ENCODE peak calls at places on chromosomes 4 and X, in four cellular contexts. T, E, R and K are unnamed samples.

GRCh38 chr4:123415977-123416376 is 19.4 kb downstream of the SPRY1 start:
- DNase-seq in E (no peak), T (no peak), R (peak; percentile 41), K (peak; percentile 82)

GRCh38 chr4:106238819-106239420 is 77.1 kb downstream of the TBCK start:
- DNase-seq in T (peak; percentile 21), R (peak; percentile 47), E (peak; percentile 27), K (peak; percentile 61)

GRCh38 chrX:856901-857300 is 226.3 kb downstream of the SHOX start:
- DNase-seq in E (no peak), R (no peak), T (no peak), K (no peak)

GRCh38 chr4:125382995-125383394 is 68.2 kb downstream of the FAT4 start:
- DNase-seq in R (no peak), E (no peak), T (no peak), K (no peak)

GRCh38 chr4:85498068-85498733 is 23.3 kb downstream of the ARHGAP24 start:
- DNase-seq in E (no peak), R (no peak), T (no peak), K (no peak)

GRCh38 chr4:181301735-181302380 is 941.3 kb upstream of the TENM3 start:
- DNase-seq in E (peak; percentile 41), R (peak; percentile 9), T (no peak), K (peak; percentile 32)

GRCh38 chr4:33930497-33930896 is 2313.8 kb downstream of the ARAP2 start:
- DNase-seq in E (no peak), T (no peak), R (no peak), K (no peak)

GRCh38 chr4:155569960-155570515 is 96.6 kb upstream of the GUCY1A1 start:
- DNase-seq in E (no peak), R (no peak), T (no peak), K (no peak)

GRCh38 chr4:151004222-151004621 is 10.9 kb downstream of the LRBA start:
- DNase-seq in E (peak; percentile 12), T (no peak), R (no peak), K (no peak)

GRCh38 chrX:49627030-49627777 is 28.4 kb downstream of the GAGE1 start:
- DNase-seq in T (peak; percentile 52), E (peak; percentile 51), R (peak; percentile 68), K (peak; percentile 6)

GRCh38 chrX:104324871-104325585 is 70.3 kb upstream of the ESX1 start:
- DNase-seq in T (no peak), E (no peak), R (no peak), K (no peak)

GRCh38 chrX:104254442-104255115 is at the start of gene ESX1:
- DNase-seq in T (no peak), R (no peak), E (no peak), K (no peak)

GRCh38 chr4:40731792-40732245 is 17.9 kb upstream of the NSUN7 start:
- DNase-seq in R (no peak), T (peak; percentile 28), E (no peak), K (peak; percentile 28)

GRCh38 chr4:76447326-76447954 is 12.4 kb downstream of the SHROOM3 start:
- DNase-seq in R (no peak), T (no peak), E (no peak), K (no peak)

GRCh38 chr4:72311291-72311690 is 257.7 kb downstream of the ADAMTS3 start:
- DNase-seq in T (no peak), R (no peak), E (no peak), K (no peak)

GRCh38 chr4:145760961-145761929 is 81.3 kb downstream of the C4orf51 start:
- DNase-seq in E (no peak), T (no peak), R (no peak), K (no peak)

GRCh38 chrX:30308263-30309138 is 689 bp downstream of the NR0B1 start:
- DNase-seq in E (no peak), R (no peak), T (peak; percentile 26), K (no peak)

GRCh38 chr4:165439981-165440380 is 61.2 kb downstream of the CPE start:
- DNase-seq in T (no peak), E (no peak), R (no peak), K (no peak)

GRCh38 chr4:9703391-9703790 is 78.0 kb upstream of the DRD5 start:
- DNase-seq in R (peak; percentile 53), T (peak; percentile 58), E (peak; percentile 52), K (peak; percentile 35)

GRCh38 chr4:7165874-7166201 is 26.5 kb upstream of the SORCS2 start:
- DNase-seq in T (no peak), R (no peak), E (no peak), K (no peak)

GRCh38 chrX:94545722-94546121 is 871.7 kb downstream of the FAM133A start:
- DNase-seq in T (no peak), R (no peak), E (no peak), K (no peak)

GRCh38 chrX:56792270-56793111 is 63.4 kb downstream of the NBDY start:
- DNase-seq in E (no peak), R (no peak), T (no peak), K (no peak)

GRCh38 chr4:53905935-53906377 is 158.4 kb downstream of the CHIC2 start:
- DNase-seq in T (peak; percentile 41), R (no peak), E (no peak), K (peak; percentile 36)

GRCh38 chr4:186657766-186658165 is 65.9 kb downstream of the FAT1 start:
- DNase-seq in E (peak; percentile 35), R (no peak), T (no peak), K (peak; percentile 48)

GRCh38 chr4:128597515-128597914 is 212.0 kb upstream of the JADE1 start:
- DNase-seq in E (no peak), T (no peak), R (no peak), K (no peak)

GRCh38 chr4:15153662-15154061 is 151.4 kb downstream of the CPEB2 start:
- DNase-seq in R (peak; percentile 78), T (no peak), E (no peak), K (no peak)

GRCh38 chr4:20319785-20320184 is 68.1 kb downstream of the SLIT2 start:
- DNase-seq in E (no peak), R (no peak), T (no peak), K (no peak)

GRCh38 chrX:112941209-112941788 is 100.7 kb upstream of the AMOT start:
- DNase-seq in E (no peak), R (no peak), T (peak; percentile 3), K (no peak)

GRCh38 chr4:19987746-19988145 is 264.0 kb upstream of the SLIT2 start:
- DNase-seq in E (no peak), T (no peak), R (no peak), K (no peak)

GRCh38 chr4:100149190-100149589 is 41.1 kb downstream of the DDIT4L start:
- DNase-seq in E (no peak), R (no peak), T (no peak), K (no peak)

GRCh38 chr4:66688674-66689073 is 856.6 kb downstream of the CENPC start:
- DNase-seq in R (no peak), T (peak; percentile 2), E (no peak), K (no peak)

GRCh38 chr4:6689506-6689960 is 4.1 kb upstream of the S100P start:
- DNase-seq in T (no peak), E (no peak), R (no peak), K (peak; percentile 50)

GRCh38 chrX:115178473-115178872 is 10.7 kb upstream of the RBMXL3 start:
- DNase-seq in R (no peak), E (no peak), T (no peak), K (no peak)

GRCh38 chrX:115177941-115178340 is 11.3 kb upstream of the RBMXL3 start:
- DNase-seq in E (no peak), R (no peak), T (no peak), K (no peak)

GRCh38 chrX:115173181-115173580 is 16.0 kb upstream of the RBMXL3 start:
- DNase-seq in E (no peak), R (no peak), T (no peak), K (no peak)

GRCh38 chrX:115174548-115174947 is 14.7 kb upstream of the RBMXL3 start:
- DNase-seq in R (no peak), E (no peak), T (no peak), K (no peak)
- TF ChIP-seq ELF1 in R (no peak), E (no peak), T (no peak), K (no peak)

DNA sequence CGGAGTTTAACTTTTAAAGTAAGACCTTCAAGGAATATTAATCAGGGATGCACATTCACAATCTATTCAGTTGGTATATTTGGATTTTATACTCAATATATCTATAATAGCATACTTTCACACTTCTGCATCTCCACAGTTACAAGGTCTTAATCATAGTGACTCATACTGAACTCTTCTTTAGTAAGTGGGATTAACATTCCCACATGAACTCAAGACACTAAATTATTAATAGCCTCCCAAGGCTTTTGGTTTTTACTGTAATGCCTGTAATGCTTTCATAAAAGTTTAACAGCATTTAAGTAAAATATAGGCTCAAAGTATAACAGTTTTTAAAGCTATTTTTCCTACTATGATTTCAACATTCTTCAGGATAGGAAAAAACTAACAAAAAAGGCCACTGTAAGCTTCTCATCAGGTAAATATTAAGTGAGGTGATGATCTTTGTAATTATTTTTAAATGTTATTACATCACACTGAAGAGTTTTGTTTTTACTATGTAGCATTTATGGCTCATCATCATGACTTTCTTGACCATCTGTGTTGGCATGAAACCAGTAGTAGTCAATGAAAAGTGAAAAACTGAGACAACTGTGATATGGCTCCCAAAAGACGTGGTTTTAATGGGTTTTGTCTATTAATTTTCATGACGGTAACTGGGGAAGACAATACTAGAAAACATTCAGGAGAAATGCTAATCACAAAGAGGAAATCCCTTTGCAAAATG is 91.5 kb upstream of the GALNT7 start:
- DNase-seq in R (no peak), E (no peak), T (no peak), K (no peak)
- TF ChIP-seq ELF1 in R (no peak), E (no peak), T (no peak), K (no peak)

GRCh38 chrX:41720125-41720780 is 3.7 kb upstream of the GPR82 start:
- DNase-seq in R (peak; percentile 6), T (no peak), E (no peak), K (no peak)
- TF ChIP-seq ELF1 in R (no peak), T (no peak), E (no peak), K (no peak)

GRCh38 chrX:19867938-19868337 is 19.5 kb downstream of the SH3KBP1 start:
- DNase-seq in R (no peak), E (no peak), T (no peak), K (no peak)

GRCh38 chrX:19864736-19865135 is 22.7 kb downstream of the SH3KBP1 start:
- DNase-seq in E (no peak), R (no peak), T (no peak), K (no peak)

GRCh38 chrX:19867411-19867732 is 20.0 kb downstream of the SH3KBP1 start:
- DNase-seq in E (no peak), T (no peak), R (no peak), K (no peak)

GRCh38 chrX:19866626-19867410 is 20.6 kb downstream of the SH3KBP1 start:
- DNase-seq in T (no peak), E (no peak), R (no peak), K (no peak)

DNA sequence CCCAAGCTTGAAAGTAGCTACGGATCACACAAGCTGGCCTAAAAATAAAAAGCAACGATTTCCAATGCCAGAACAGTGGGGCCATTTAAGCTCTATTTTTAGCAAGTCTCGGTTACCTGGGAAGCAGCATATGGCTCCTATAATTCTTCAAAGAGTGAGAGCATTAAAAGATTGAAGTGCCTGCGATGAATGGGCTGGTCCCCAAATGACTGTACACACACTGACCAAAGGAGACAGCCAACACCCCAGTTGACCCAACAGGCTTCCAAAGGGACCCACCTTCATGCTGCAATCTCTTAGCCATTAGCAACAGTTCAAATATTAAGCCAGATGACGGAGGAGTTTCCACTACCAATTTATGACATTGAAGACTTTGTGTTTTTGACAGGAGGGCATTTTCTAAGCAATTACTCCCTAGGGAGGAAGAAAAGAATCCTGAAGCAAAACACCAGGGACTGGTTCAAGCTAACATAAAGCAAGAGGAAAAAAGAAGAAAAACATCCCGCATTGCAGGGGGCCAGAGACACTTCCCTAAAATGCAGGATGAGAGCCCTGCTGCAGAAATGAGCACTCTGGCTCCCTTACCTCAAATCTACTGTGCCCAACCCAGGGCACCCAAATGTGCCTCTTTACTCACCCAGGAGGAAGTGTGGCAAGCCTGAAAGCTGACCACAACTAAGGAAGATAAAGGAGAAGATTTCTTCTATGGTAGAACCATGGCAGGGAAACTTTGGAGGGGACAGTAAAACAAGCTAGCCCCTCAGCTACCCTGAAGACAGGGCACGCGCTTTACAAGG is 21.6 kb downstream of the SH3KBP1 start:
- DNase-seq in E (no peak), R (no peak), T (no peak), K (no peak)
- TF ChIP-seq ELF1 in E (no peak), R (no peak), T (no peak), K (no peak)